ENCODE peak calls at places on chromosome 22, in eight cellular contexts. H is OCI-LY7, J is neural progenitor cell, M is tibial artery, E is T-helper 17 cell, K is adrenal gland, U is left lung, G is BE2C. S is an unnamed sample. For H3K9me3, the result is how much of the 10 kb centered on the place peaks cover.

GRCh38 chr22:44574057-44574456 is 76.0 kb upstream of the RTL6 start:
- DNase-seq in G (no peak), U (peak), K (peak), H (no peak), M (no peak), E (no peak), J (no peak), S (peak)

GRCh38 chr22:30926706-30927105 is 41.9 kb downstream of the MORC2 start:
- DNase-seq in J (no peak), K (no peak), G (no peak), H (no peak), M (no peak), U (no peak), E (no peak), S (no peak)

GRCh38 chr22:29081499-29082236 is 8.8 kb downstream of the KREMEN1 start:
- DNase-seq in G (no peak), E (no peak), U (no peak), H (no peak), J (no peak), M (no peak), K (peak), S (no peak)

GRCh38 chr22:30855677-30856518 is 112.7 kb downstream of the MORC2 start:
- DNase-seq in E (no peak), H (no peak), U (no peak), J (no peak), M (no peak), G (no peak), K (no peak), S (no peak)

GRCh38 chr22:28798810-28799124 is 1.6 kb downstream of the XBP1 start:
- DNase-seq in K (no peak), H (no peak), M (no peak), J (no peak), E (no peak), G (no peak), U (no peak), S (no peak)

GRCh38 chr22:45696227-45696626 is 24.6 kb downstream of the ATXN10 start:
- DNase-seq in J (no peak), E (no peak), H (no peak), K (no peak), G (no peak), U (no peak), M (no peak), S (no peak)

GRCh38 chr22:42648368-42649260 is 578 bp downstream of the CYB5R3 start:
- DNase-seq in H (peak), J (no peak), G (no peak), M (peak), U (peak), E (no peak), K (peak), S (no peak)

GRCh38 chr22:26656896-26657851 is at the start of gene MIAT:
- DNase-seq in J (peak), E (peak), G (peak), U (peak), K (no peak), M (no peak), H (no peak), S (no peak)

GRCh38 chr22:30150212-30150611 is 69.9 kb downstream of the HORMAD2 start:
- DNase-seq in H (no peak), G (no peak), M (no peak), K (no peak), J (no peak), E (no peak), U (no peak), S (no peak)

GRCh38 chr22:21710156-21710555 is 25.4 kb downstream of the YPEL1 start:
- DNase-seq in H (no peak), K (no peak), J (no peak), G (no peak), M (no peak), U (no peak), E (no peak), S (no peak)

GRCh38 chr22:46054878-46055158 is 77.9 kb upstream of the WNT7B start:
- DNase-seq in K (peak), H (peak), E (no peak), M (peak), J (no peak), U (peak), G (no peak), S (no peak)

GRCh38 chr22:30873086-30873650 is 95.4 kb downstream of the MORC2 start:
- DNase-seq in H (no peak), E (no peak), K (peak), U (no peak), G (no peak), J (no peak), M (no peak), S (no peak)

GRCh38 chr22:25216230-25216629 is 3.2 kb upstream of the CRYBB2 start:
- DNase-seq in K (no peak), U (no peak), H (no peak), M (no peak), G (no peak), J (no peak), E (no peak), S (no peak)

GRCh38 chr22:50691521-50691920 is 18.9 kb downstream of the SHANK3 start:
- DNase-seq in U (no peak), K (no peak), J (peak), M (peak), H (peak), G (peak), E (no peak), S (peak)

GRCh38 chr22:45490836-45491235 is 11.8 kb upstream of the FBLN1 start:
- DNase-seq in H (no peak), J (no peak), M (no peak), K (no peak), G (no peak), E (no peak), U (no peak), S (no peak)

GRCh38 chr22:44219101-44219870 is 38.6 kb downstream of the PARVG start:
- DNase-seq in K (no peak), J (no peak), M (no peak), G (no peak), U (no peak), E (no peak), H (no peak), S (no peak)

GRCh38 chr22:38815844-38816243 is 21.9 kb upstream of the DNAL4 start:
- DNase-seq in U (no peak), J (no peak), K (no peak), G (no peak), M (no peak), H (no peak), E (no peak), S (no peak)

GRCh38 chr22:25688627-25689026 is 53.4 kb upstream of the MYO18B start:
- DNase-seq in K (no peak), H (no peak), J (no peak), U (no peak), M (no peak), G (no peak), E (no peak), S (no peak)

GRCh38 chr22:20128902-20129746 is 2.5 kb upstream of the ZDHHC8 start:
- DNase-seq in K (peak), M (no peak), E (peak), J (peak), U (no peak), G (peak), H (peak), S (peak)

GRCh38 chr22:20550851-20551744 is 43.7 kb downstream of the MED15 start:
- DNase-seq in J (peak), U (no peak), K (peak), E (peak), H (no peak), G (no peak), M (peak), S (peak)

GRCh38 chr22:19761022-19761499 is 483 bp downstream of the TBX1 start:
- DNase-seq in E (no peak), U (no peak), J (peak), M (no peak), H (no peak), K (no peak), G (no peak), S (no peak)

GRCh38 chr22:39530692-39531331 is 1.7 kb downstream of the RPS19BP1 start:
- DNase-seq in K (no peak), U (no peak), E (no peak), H (peak), J (peak), G (peak), M (no peak), S (peak)

GRCh38 chr22:44120314-44120704 is 60.4 kb upstream of the PARVG start:
- DNase-seq in G (no peak), J (no peak), K (no peak), U (no peak), M (no peak), H (no peak), E (no peak), S (no peak)

GRCh38 chr22:32830473-32830872 is 29.0 kb downstream of the TIMP3 start:
- DNase-seq in U (no peak), M (no peak), E (no peak), J (peak), G (no peak), H (no peak), K (peak), S (peak)

GRCh38 chr22:45688606-45689080 is 17.0 kb downstream of the ATXN10 start:
- DNase-seq in E (no peak), H (no peak), G (no peak), U (no peak), M (no peak), K (peak), J (no peak), S (no peak)

GRCh38 chr22:41222846-41223507 is 17.8 kb downstream of the CHADL start:
- DNase-seq in G (no peak), E (no peak), U (no peak), M (no peak), J (no peak), K (no peak), H (no peak), S (no peak)

GRCh38 chr22:21791635-21792625 is 56.3 kb upstream of the YPEL1 start:
- DNase-seq in H (no peak), M (no peak), J (no peak), U (no peak), G (no peak), K (no peak), E (no peak), S (no peak)

GRCh38 chr22:39422101-39422500 is 22.5 kb downstream of the TAB1 start:
- DNase-seq in U (no peak), G (no peak), K (no peak), H (no peak), J (no peak), E (no peak), M (no peak), S (no peak)

GRCh38 chr22:19811811-19812771 is 42.6 kb downstream of the GNB1L start:
- DNase-seq in E (no peak), H (no peak), M (no peak), U (no peak), K (peak), J (no peak), G (peak), S (no peak)

GRCh38 chr22:39300198-39300830 is 19.1 kb downstream of the RPL3 start:
- DNase-seq in M (peak), G (peak), H (peak), J (no peak), E (no peak), K (peak), U (peak), S (peak)

GRCh38 chr22:46533434-46533833 is 4.0 kb downstream of the CELSR1 start:
- DNase-seq in U (no peak), J (no peak), K (no peak), H (no peak), M (no peak), E (no peak), G (no peak), S (no peak)

GRCh38 chr22:19706661-19707151 is 7.6 kb upstream of the SEPTIN5 start:
- DNase-seq in M (no peak), U (no peak), H (no peak), J (no peak), G (no peak), K (no peak), E (no peak), S (no peak)

GRCh38 chr22:41983516-41983915 is 14.3 kb downstream of the SEPTIN3 start:
- DNase-seq in K (no peak), J (no peak), U (no peak), E (no peak), G (no peak), M (no peak), H (no peak), S (no peak)

GRCh38 chr22:46239261-46240048 is 10.6 kb downstream of the CDPF1 start:
- DNase-seq in K (no peak), U (no peak), J (no peak), M (no peak), G (no peak), E (no peak), H (peak), S (no peak)

GRCh38 chr22:42881298-42881697 is 24.2 kb upstream of the ARFGAP3 start:
- DNase-seq in U (no peak), E (no peak), G (no peak), H (no peak), M (no peak), K (no peak), J (no peak), S (no peak)

GRCh38 chr22:42297778-42298177 is 27.3 kb upstream of the TCF20 start:
- DNase-seq in U (no peak), J (no peak), E (no peak), K (no peak), H (peak), G (no peak), M (no peak), S (no peak)

GRCh38 chr22:45503816-45504702 is 1.4 kb downstream of the FBLN1 start:
- DNase-seq in H (no peak), G (no peak), M (no peak), U (no peak), K (no peak), E (no peak), J (peak), S (peak)

DNA sequence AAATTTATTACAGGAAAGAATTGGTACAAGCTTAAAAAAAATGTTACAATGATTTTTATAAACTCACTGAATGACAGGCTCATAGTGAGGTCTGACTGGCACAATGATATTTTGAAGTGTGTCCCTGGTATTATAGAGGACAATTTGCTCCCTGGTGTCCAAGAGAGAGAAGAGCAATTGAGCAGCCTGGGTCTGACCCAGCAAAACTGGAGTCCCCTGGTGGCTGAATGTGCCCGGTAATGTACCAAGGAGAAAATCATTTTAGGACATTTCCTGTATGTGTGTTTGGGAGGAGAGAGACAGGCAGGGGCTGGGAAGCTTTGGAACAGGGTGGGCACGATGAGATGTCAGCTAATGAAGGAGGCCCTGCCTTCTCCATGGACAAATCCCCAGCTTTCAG is 125.3 kb downstream of the APOL5 start:
- DNase-seq in K (peak), H (peak), E (no peak), U (no peak), M (no peak), J (peak), G (peak), S (peak)
- H3K9me3 ChIP-seq in K (under half), H (under half), E (under half), U (under half), M (under half), J (under half), G (under half), S (under half)

GRCh38 chr22:47561766-47562165 is 799.3 kb downstream of the TBC1D22A start:
- DNase-seq in H (no peak), M (no peak), U (no peak), J (no peak), K (no peak), E (no peak), G (no peak), S (no peak)

GRCh38 chr22:47563406-47564157 is 801.1 kb downstream of the TBC1D22A start:
- DNase-seq in M (no peak), G (no peak), H (no peak), J (no peak), K (no peak), U (no peak), E (no peak), S (no peak)

GRCh38 chr22:47556473-47556872 is 794.0 kb downstream of the TBC1D22A start:
- DNase-seq in M (no peak), H (no peak), U (no peak), G (no peak), J (no peak), E (no peak), K (no peak), S (no peak)

GRCh38 chr22:47561115-47561675 is 798.7 kb downstream of the TBC1D22A start:
- DNase-seq in K (no peak), M (no peak), J (no peak), G (no peak), H (no peak), E (no peak), U (no peak), S (no peak)

DNA sequence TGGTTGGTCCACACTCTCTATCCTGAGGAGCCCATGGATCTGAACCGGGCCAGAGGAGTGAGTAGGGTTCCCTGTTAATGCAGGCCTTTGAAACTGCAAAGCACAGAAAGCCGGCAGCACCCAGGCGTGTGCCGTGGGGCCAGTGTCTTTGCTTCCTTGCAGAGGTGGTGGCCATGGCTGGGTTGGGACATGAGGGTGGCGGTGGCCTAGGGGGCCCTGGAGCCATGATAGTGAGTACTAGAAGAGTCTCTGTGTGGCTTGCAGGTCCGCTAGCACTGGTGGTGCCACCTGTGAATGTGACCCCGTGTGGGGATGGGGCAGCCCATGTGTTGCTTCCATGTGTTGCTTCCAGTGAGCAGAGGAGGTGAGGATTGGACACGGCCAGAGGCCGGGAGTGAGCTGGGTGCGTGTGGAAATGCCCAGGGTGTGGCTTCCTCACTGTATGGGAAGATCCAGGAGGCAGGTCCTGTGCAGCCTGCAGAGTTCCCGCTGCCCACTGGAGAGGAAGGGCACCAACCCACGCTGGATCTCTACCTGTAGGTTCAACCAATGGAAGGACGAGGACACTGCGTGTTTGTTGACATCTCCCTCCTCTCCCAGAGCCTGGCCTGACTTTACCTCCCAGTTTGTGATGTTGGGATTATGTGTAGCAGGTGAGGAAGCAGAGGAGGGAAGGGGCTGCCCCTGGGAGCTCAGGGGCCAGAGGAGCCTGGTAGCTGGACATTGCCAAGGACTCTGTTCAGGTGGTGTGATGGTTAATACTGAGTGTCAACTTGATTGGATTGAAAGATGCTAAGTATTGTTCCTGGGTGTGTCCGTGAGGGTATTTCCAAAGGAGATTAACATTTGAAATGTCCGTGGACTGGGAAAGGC is 796.6 kb downstream of the TBC1D22A start:
- DNase-seq in J (no peak), M (no peak), K (no peak), G (no peak), U (no peak), E (no peak), H (no peak), S (no peak)
- H3K9me3 ChIP-seq in J (under half), M (under half), K (under half), G (under half), U (under half), E (under half), H (under half), S (under half)

GRCh38 chr22:48142388-48142787 is 1379.9 kb downstream of the TBC1D22A start:
- DNase-seq in M (no peak), K (no peak), E (no peak), U (no peak), G (no peak), J (no peak), H (no peak), S (no peak)

GRCh38 chr22:48145738-48146137 is 1383.3 kb downstream of the TBC1D22A start:
- DNase-seq in G (no peak), J (no peak), U (no peak), H (no peak), E (no peak), K (no peak), M (no peak), S (no peak)

GRCh38 chr22:48141301-48141700 is 1378.9 kb downstream of the TBC1D22A start:
- DNase-seq in H (no peak), G (no peak), U (no peak), M (no peak), E (no peak), K (no peak), J (no peak), S (no peak)

GRCh38 chr22:48144318-48144717 is 1381.9 kb downstream of the TBC1D22A start:
- DNase-seq in U (no peak), K (no peak), H (no peak), M (no peak), J (no peak), G (no peak), E (no peak), S (no peak)

DNA sequence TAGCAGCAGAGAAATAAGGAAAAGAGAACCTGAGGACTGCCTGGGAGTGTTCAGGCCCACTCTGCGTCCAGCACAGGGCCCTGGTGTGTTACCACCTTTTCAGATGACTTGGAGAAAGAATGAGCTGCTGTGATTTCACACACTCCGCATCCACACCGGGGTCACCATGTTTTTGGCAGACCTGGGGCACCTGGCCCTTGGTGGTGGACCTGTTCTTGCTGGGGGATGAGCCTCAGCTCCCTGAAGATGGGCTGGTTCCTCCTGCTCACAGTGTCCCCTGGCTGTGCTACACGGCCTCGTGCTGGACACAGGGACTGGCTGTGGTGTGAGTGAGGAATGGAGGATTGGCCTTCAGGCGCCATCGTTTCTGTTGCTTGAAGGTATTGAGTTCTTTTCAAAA is 1381.4 kb downstream of the TBC1D22A start:
- DNase-seq in M (no peak), J (no peak), K (no peak), U (no peak), E (no peak), H (no peak), G (no peak), S (no peak)
- H3K9me3 ChIP-seq in M (under half), J (under half), K (under half), U (under half), E (under half), H (under half), G (under half), S (under half)

GRCh38 chr22:36790648-36791047 is 14.7 kb upstream of the IFT27 start:
- DNase-seq in E (no peak), U (no peak), G (no peak), J (no peak), K (no peak), M (no peak), H (no peak), S (no peak)
- H3K9me3 ChIP-seq in E (under half), U (under half), G (under half), J (under half), K (under half), M (under half), H (under half), S (under half)

S was measured in cardiac muscle cell.